ENCODE peak calls at places on chromosomes 6 and 20, in ten cellular contexts. J is pancreas; A is KG1; L is endodermal cell; B is stimulated activated CD8-positive, alpha-beta memory T cell treated with anti-CD3 and anti-CD28 coated beads, Interleukin-15, amount 100 ng/mL, for 1 hour; M is amniotic stem cell; P is neural crest cell; O is stimulated activated CD4-positive, alpha-beta T cell treated with anti-CD3 and anti-CD28 coated beads, Interleukin-2, amount 100 ng/mL, for 48 hours; K is left ventricle myocardium inferior; U is NCI-H2029 treated with DMSO at 0.1 percent for 48 hours. W is an unnamed sample.

GRCh38 chr6:10513544-10513943 is 7.6 kb upstream of the GCNT2 start:
- DNase-seq in J (no peak), A (no peak), L (no peak), B (no peak), M (no peak), P (no peak), O (no peak), K (no peak), U (no peak), W (no peak)

GRCh38 chr20:34404803-34405202 is 41.7 kb downstream of the ITCH start:
- DNase-seq in J (no peak), A (no peak), L (no peak), B (no peak), M (no peak), P (no peak), O (no peak), K (no peak), U (no peak), W (no peak)

GRCh38 chr20:59518881-59519706 is 85.2 kb upstream of the PHACTR3 start:
- DNase-seq in J (no peak), A (peak), L (peak), B (no peak), M (no peak), P (no peak), O (peak), K (no peak), U (peak), W (peak)

GRCh38 chr20:7856756-7857155 is 83.5 kb downstream of the HAO1 start:
- DNase-seq in J (no peak), A (no peak), L (no peak), B (no peak), M (no peak), P (no peak), O (no peak), K (no peak), U (no peak), W (no peak)

GRCh38 chr6:104789770-104790190 is 69.9 kb downstream of the HACE1 start:
- DNase-seq in J (no peak), A (peak), L (no peak), B (no peak), M (peak), P (no peak), O (no peak), K (no peak), U (no peak), W (peak)

GRCh38 chr6:121485359-121485809 is 49.9 kb downstream of the GJA1 start:
- DNase-seq in J (no peak), A (no peak), L (no peak), B (no peak), M (no peak), P (no peak), O (no peak), K (no peak), U (no peak), W (no peak)

GRCh38 chr6:139855741-139856206 is 481.3 kb upstream of the CITED2 start:
- DNase-seq in J (no peak), A (no peak), L (no peak), B (no peak), M (no peak), P (no peak), O (no peak), K (no peak), U (peak), W (peak)

GRCh38 chr20:61253264-61253639 is 1.2 kb downstream of the CDH4 start:
- DNase-seq in J (peak), A (no peak), L (no peak), B (no peak), M (no peak), P (peak), O (no peak), K (no peak), U (no peak), W (no peak)

GRCh38 chr20:40110241-40110910 is 578.7 kb downstream of the MAFB start:
- DNase-seq in J (no peak), A (no peak), L (no peak), B (no peak), M (no peak), P (no peak), O (no peak), K (peak), U (no peak), W (no peak)

GRCh38 chr20:10985536-10985935 is 311.7 kb upstream of the JAG1 start:
- DNase-seq in J (no peak), A (no peak), L (no peak), B (no peak), M (no peak), P (no peak), O (no peak), K (no peak), U (no peak), W (no peak)

GRCh38 chr6:85126448-85127178 is 323.3 kb upstream of the NT5E start:
- DNase-seq in J (peak), A (no peak), L (peak), B (no peak), M (no peak), P (peak), O (no peak), K (peak), U (no peak), W (peak)

GRCh38 chr6:137039010-137039409 is 5.8 kb downstream of the IL20RA start:
- DNase-seq in J (no peak), A (no peak), L (no peak), B (no peak), M (no peak), P (no peak), O (no peak), K (no peak), U (no peak), W (no peak)

GRCh38 chr20:37990571-37991151 is 42.6 kb downstream of the TTI1 start:
- DNase-seq in J (no peak), A (peak), L (no peak), B (peak), M (no peak), P (no peak), O (peak), K (peak), U (peak), W (no peak)